ENCODE peak calls at places on chromosomes 12 and 14, in nine cellular contexts. One of them, this sample, is unnamed.

GRCh38 chr12:121451931-121452330 is 52.0 kb downstream of the RNF34 start:
- DNase-seq in K562: no peak
- DNase-seq in Panc1: no peak
- DNase-seq in breast epithelium: no peak
- DNase-seq in GM12892: no peak
- DNase-seq in sigmoid colon: no peak
- DNase-seq in spleen: no peak
- DNase-seq in endothelial cell of umbilical vein: no peak
- DNase-seq in SK-N-SH: no peak
- DNase-seq in this sample: no peak

GRCh38 chr12:19967486-19967885 is 400.9 kb upstream of the PDE3A start:
- DNase-seq in spleen: no peak
- DNase-seq in K562: no peak
- DNase-seq in breast epithelium: no peak
- DNase-seq in endothelial cell of umbilical vein: peak; percentile 85
- DNase-seq in SK-N-SH: no peak
- DNase-seq in Panc1: no peak
- DNase-seq in GM12892: no peak
- DNase-seq in sigmoid colon: no peak
- DNase-seq in this sample: no peak

GRCh38 chr12:31536672-31537071 is 54.3 kb downstream of the DENND5B start:
- DNase-seq in endothelial cell of umbilical vein: no peak
- DNase-seq in K562: no peak
- DNase-seq in sigmoid colon: no peak
- DNase-seq in Panc1: no peak
- DNase-seq in breast epithelium: no peak
- DNase-seq in SK-N-SH: no peak
- DNase-seq in GM12892: no peak
- DNase-seq in spleen: no peak
- DNase-seq in this sample: no peak

GRCh38 chr12:27164330-27165045 is 79.6 kb upstream of the STK38L start:
- DNase-seq in breast epithelium: no peak
- DNase-seq in endothelial cell of umbilical vein: no peak
- DNase-seq in SK-N-SH: no peak
- DNase-seq in spleen: no peak
- DNase-seq in Panc1: no peak
- DNase-seq in K562: no peak
- DNase-seq in GM12892: no peak
- DNase-seq in sigmoid colon: no peak
- DNase-seq in this sample: no peak

GRCh38 chr14:40989260-40989659 is 617.4 kb upstream of the LRFN5 start:
- DNase-seq in SK-N-SH: no peak
- DNase-seq in Panc1: no peak
- DNase-seq in spleen: no peak
- DNase-seq in endothelial cell of umbilical vein: no peak
- DNase-seq in K562: no peak
- DNase-seq in sigmoid colon: no peak
- DNase-seq in breast epithelium: no peak
- DNase-seq in GM12892: no peak
- DNase-seq in this sample: no peak

GRCh38 chr12:67698711-67699603 is 50.4 kb downstream of the DYRK2 start:
- DNase-seq in Panc1: no peak
- DNase-seq in breast epithelium: no peak
- DNase-seq in K562: no peak
- DNase-seq in endothelial cell of umbilical vein: no peak
- DNase-seq in SK-N-SH: no peak
- DNase-seq in GM12892: peak; percentile 8
- DNase-seq in sigmoid colon: no peak
- DNase-seq in spleen: no peak
- DNase-seq in this sample: peak; percentile 25

GRCh38 chr14:79631276-79631675 is 580.0 kb downstream of the DIO2 start:
- DNase-seq in breast epithelium: no peak
- DNase-seq in endothelial cell of umbilical vein: no peak
- DNase-seq in K562: no peak
- DNase-seq in GM12892: no peak
- DNase-seq in Panc1: no peak
- DNase-seq in spleen: peak; percentile 68
- DNase-seq in sigmoid colon: no peak
- DNase-seq in SK-N-SH: no peak
- DNase-seq in this sample: no peak

GRCh38 chr14:101736585-101736984 is 24.9 kb upstream of the PPP2R5C start:
- DNase-seq in breast epithelium: no peak
- DNase-seq in GM12892: no peak
- DNase-seq in SK-N-SH: no peak
- DNase-seq in K562: no peak
- DNase-seq in spleen: peak; percentile 67
- DNase-seq in endothelial cell of umbilical vein: no peak
- DNase-seq in sigmoid colon: no peak
- DNase-seq in Panc1: no peak
- DNase-seq in this sample: no peak

GRCh38 chr12:93902736-93903562 is 225.8 kb downstream of the CRADD start:
- DNase-seq in endothelial cell of umbilical vein: no peak
- DNase-seq in spleen: no peak
- DNase-seq in K562: no peak
- DNase-seq in sigmoid colon: no peak
- DNase-seq in Panc1: no peak
- DNase-seq in breast epithelium: no peak
- DNase-seq in GM12892: no peak
- DNase-seq in SK-N-SH: no peak
- DNase-seq in this sample: no peak

GRCh38 chr12:92021665-92022033 is 124.0 kb downstream of the BTG1 start:
- DNase-seq in sigmoid colon: no peak
- DNase-seq in breast epithelium: no peak
- DNase-seq in Panc1: no peak
- DNase-seq in K562: no peak
- DNase-seq in spleen: no peak
- DNase-seq in endothelial cell of umbilical vein: no peak
- DNase-seq in GM12892: no peak
- DNase-seq in SK-N-SH: peak; percentile 53
- DNase-seq in this sample: no peak

GRCh38 chr14:69014829-69015259 is 35.7 kb upstream of the ACTN1 start:
- DNase-seq in spleen: no peak
- DNase-seq in SK-N-SH: no peak
- DNase-seq in GM12892: no peak
- DNase-seq in breast epithelium: no peak
- DNase-seq in Panc1: no peak
- DNase-seq in sigmoid colon: no peak
- DNase-seq in K562: no peak
- DNase-seq in endothelial cell of umbilical vein: peak; percentile 36
- DNase-seq in this sample: no peak

GRCh38 chr12:76588881-76589565 is 29.5 kb upstream of the OSBPL8 start:
- DNase-seq in spleen: no peak
- DNase-seq in K562: no peak
- DNase-seq in GM12892: no peak
- DNase-seq in breast epithelium: no peak
- DNase-seq in endothelial cell of umbilical vein: no peak
- DNase-seq in SK-N-SH: no peak
- DNase-seq in Panc1: no peak
- DNase-seq in sigmoid colon: no peak
- DNase-seq in this sample: no peak

GRCh38 chr12:102501773-102502172 is 21.4 kb upstream of the IGF1 start:
- DNase-seq in Panc1: no peak
- DNase-seq in breast epithelium: no peak
- DNase-seq in SK-N-SH: no peak
- DNase-seq in sigmoid colon: peak; percentile 68
- DNase-seq in K562: no peak
- DNase-seq in endothelial cell of umbilical vein: no peak
- DNase-seq in GM12892: no peak
- DNase-seq in spleen: no peak
- DNase-seq in this sample: no peak

GRCh38 chr12:95336387-95337067 is 118.9 kb downstream of the VEZT start:
- DNase-seq in breast epithelium: peak; percentile 75
- DNase-seq in sigmoid colon: peak; percentile 89
- DNase-seq in spleen: no peak
- DNase-seq in SK-N-SH: peak; percentile 86
- DNase-seq in Panc1: peak; percentile 42
- DNase-seq in endothelial cell of umbilical vein: peak; percentile 91
- DNase-seq in K562: no peak
- DNase-seq in GM12892: no peak
- DNase-seq in this sample: no peak
- TF ChIP-seq POLR2AphosphoS5 in breast epithelium: peak; percentile 74
- TF ChIP-seq POLR2AphosphoS5 in sigmoid colon: peak; percentile 39
- TF ChIP-seq POLR2AphosphoS5 in spleen: no peak
- TF ChIP-seq POLR2AphosphoS5 in SK-N-SH: no peak
- TF ChIP-seq POLR2AphosphoS5 in Panc1: peak; percentile 28
- TF ChIP-seq POLR2AphosphoS5 in endothelial cell of umbilical vein: no peak
- TF ChIP-seq POLR2AphosphoS5 in K562: no peak
- TF ChIP-seq POLR2AphosphoS5 in GM12892: no peak
- TF ChIP-seq POLR2AphosphoS5 in this sample: no peak

DNA sequence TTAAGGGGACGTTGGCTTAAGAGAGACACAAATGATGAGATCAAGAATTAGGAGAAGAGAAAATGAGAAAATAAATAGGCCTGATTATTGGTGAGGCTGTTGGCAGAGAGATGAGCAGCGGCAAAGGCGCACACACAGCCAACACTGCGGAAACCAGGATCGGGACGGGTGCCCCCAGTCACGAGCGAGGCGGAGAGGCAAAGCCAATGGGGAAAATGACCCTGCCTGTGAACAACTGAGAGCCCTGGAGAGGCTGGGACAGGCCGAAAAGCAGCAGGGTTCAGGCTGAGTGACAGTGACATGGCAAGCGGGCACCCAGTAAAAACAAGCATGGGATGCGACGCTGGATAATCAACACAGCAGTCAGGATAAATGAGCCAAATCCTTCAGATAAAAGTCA is 21.0 kb downstream of the SLC15A4 start:
- DNase-seq in sigmoid colon: peak; percentile 29
- DNase-seq in SK-N-SH: no peak
- DNase-seq in Panc1: no peak
- DNase-seq in breast epithelium: no peak
- DNase-seq in GM12892: no peak
- DNase-seq in endothelial cell of umbilical vein: no peak
- DNase-seq in K562: no peak
- DNase-seq in spleen: peak; percentile 48
- DNase-seq in this sample: no peak
- TF ChIP-seq POLR2AphosphoS5 in sigmoid colon: no peak
- TF ChIP-seq POLR2AphosphoS5 in SK-N-SH: no peak
- TF ChIP-seq POLR2AphosphoS5 in Panc1: no peak
- TF ChIP-seq POLR2AphosphoS5 in breast epithelium: no peak
- TF ChIP-seq POLR2AphosphoS5 in GM12892: no peak
- TF ChIP-seq POLR2AphosphoS5 in endothelial cell of umbilical vein: no peak
- TF ChIP-seq POLR2AphosphoS5 in K562: no peak
- TF ChIP-seq POLR2AphosphoS5 in spleen: no peak
- TF ChIP-seq POLR2AphosphoS5 in this sample: no peak

GRCh38 chr12:57518176-57518919 is 2.0 kb downstream of the DDIT3 start:
- DNase-seq in K562: no peak
- DNase-seq in breast epithelium: no peak
- DNase-seq in sigmoid colon: no peak
- DNase-seq in Panc1: no peak
- DNase-seq in GM12892: no peak
- DNase-seq in SK-N-SH: no peak
- DNase-seq in endothelial cell of umbilical vein: no peak
- DNase-seq in spleen: no peak
- DNase-seq in this sample: no peak

GRCh38 chr12:57515468-57515933 is 4.8 kb downstream of the DDIT3 start:
- DNase-seq in Panc1: no peak
- DNase-seq in sigmoid colon: no peak
- DNase-seq in K562: no peak
- DNase-seq in GM12892: no peak
- DNase-seq in endothelial cell of umbilical vein: no peak
- DNase-seq in spleen: no peak
- DNase-seq in SK-N-SH: no peak
- DNase-seq in breast epithelium: no peak
- DNase-seq in this sample: no peak

GRCh38 chr12:57515934-57516541 is 4.3 kb downstream of the DDIT3 start:
- DNase-seq in K562: no peak
- DNase-seq in Panc1: no peak
- DNase-seq in sigmoid colon: no peak
- DNase-seq in GM12892: no peak
- DNase-seq in breast epithelium: no peak
- DNase-seq in SK-N-SH: no peak
- DNase-seq in spleen: no peak
- DNase-seq in endothelial cell of umbilical vein: no peak
- DNase-seq in this sample: no peak

GRCh38 chr12:57517187-57517586 is 3.1 kb downstream of the DDIT3 start:
- DNase-seq in spleen: peak; percentile 2
- DNase-seq in sigmoid colon: no peak
- DNase-seq in GM12892: no peak
- DNase-seq in K562: no peak
- DNase-seq in SK-N-SH: no peak
- DNase-seq in breast epithelium: no peak
- DNase-seq in Panc1: peak; percentile 28
- DNase-seq in endothelial cell of umbilical vein: peak; percentile 34
- DNase-seq in this sample: no peak

DNA sequence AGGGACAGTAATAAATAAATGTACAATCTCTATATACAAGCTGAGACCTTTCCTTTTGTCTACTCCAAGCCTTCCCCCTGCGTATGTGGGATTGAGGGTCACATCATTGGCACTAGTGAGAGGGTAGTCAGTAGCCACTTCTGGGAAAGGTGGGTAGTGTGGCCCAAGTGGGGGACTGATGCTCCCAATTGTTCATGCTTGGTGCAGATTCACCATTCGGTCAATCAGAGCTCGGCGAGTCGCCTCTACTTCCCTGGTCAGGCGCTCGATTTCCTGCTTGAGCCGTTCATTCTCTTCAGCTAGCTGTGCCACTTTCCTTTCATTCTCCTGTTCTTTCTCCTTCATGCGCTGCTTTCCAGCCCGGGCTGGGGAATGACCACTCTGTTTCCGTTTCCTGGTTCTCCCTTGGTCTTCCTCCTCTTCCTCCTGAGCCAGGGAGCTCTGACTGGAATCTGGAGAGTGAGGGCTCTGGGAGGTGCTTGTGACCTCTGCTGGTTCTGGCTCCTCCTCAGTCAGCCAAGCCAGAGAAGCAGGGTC is 3.6 kb downstream of the DDIT3 start:
- DNase-seq in GM12892: no peak
- DNase-seq in spleen: no peak
- DNase-seq in K562: no peak
- DNase-seq in breast epithelium: no peak
- DNase-seq in sigmoid colon: no peak
- DNase-seq in SK-N-SH: no peak
- DNase-seq in endothelial cell of umbilical vein: no peak
- DNase-seq in Panc1: no peak
- DNase-seq in this sample: no peak
- TF ChIP-seq POLR2AphosphoS5 in GM12892: no peak
- TF ChIP-seq POLR2AphosphoS5 in spleen: no peak
- TF ChIP-seq POLR2AphosphoS5 in K562: peak; percentile 27
- TF ChIP-seq POLR2AphosphoS5 in breast epithelium: no peak
- TF ChIP-seq POLR2AphosphoS5 in sigmoid colon: no peak
- TF ChIP-seq POLR2AphosphoS5 in SK-N-SH: no peak
- TF ChIP-seq POLR2AphosphoS5 in endothelial cell of umbilical vein: no peak
- TF ChIP-seq POLR2AphosphoS5 in Panc1: peak; percentile 60
- TF ChIP-seq POLR2AphosphoS5 in this sample: no peak

DNA sequence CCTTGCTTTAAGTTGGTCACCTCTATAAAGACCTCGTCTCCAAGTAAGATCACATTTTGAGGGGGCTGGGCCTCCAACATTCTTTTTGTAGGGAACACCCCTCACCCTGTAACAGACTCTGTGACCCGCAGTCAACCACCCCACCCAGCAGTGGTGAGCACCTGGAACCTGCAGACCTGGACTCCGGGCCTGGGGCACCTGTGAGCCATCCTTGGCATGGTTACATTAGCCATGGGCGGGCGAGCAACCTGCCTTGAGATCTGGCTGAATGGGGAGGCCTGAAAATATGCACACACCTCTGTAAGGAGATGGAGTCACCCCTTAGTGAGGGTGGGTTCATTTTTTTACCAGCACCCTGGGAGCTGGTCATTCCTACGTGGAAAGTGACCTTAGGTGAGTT is 95.3 kb downstream of the RIMBP2 start:
- DNase-seq in sigmoid colon: peak; percentile 57
- DNase-seq in endothelial cell of umbilical vein: no peak
- DNase-seq in Panc1: no peak
- DNase-seq in SK-N-SH: no peak
- DNase-seq in spleen: no peak
- DNase-seq in GM12892: no peak
- DNase-seq in K562: no peak
- DNase-seq in breast epithelium: no peak
- DNase-seq in this sample: no peak
- TF ChIP-seq POLR2AphosphoS5 in sigmoid colon: no peak
- TF ChIP-seq POLR2AphosphoS5 in endothelial cell of umbilical vein: no peak
- TF ChIP-seq POLR2AphosphoS5 in Panc1: no peak
- TF ChIP-seq POLR2AphosphoS5 in SK-N-SH: no peak
- TF ChIP-seq POLR2AphosphoS5 in spleen: no peak
- TF ChIP-seq POLR2AphosphoS5 in GM12892: no peak
- TF ChIP-seq POLR2AphosphoS5 in K562: no peak
- TF ChIP-seq POLR2AphosphoS5 in breast epithelium: no peak
- TF ChIP-seq POLR2AphosphoS5 in this sample: no peak